ENCODE peak calls at places on chromosomes 16 and 17, in ten cellular contexts. Z is body of pancreas, A is HCT116, B is transverse colon, L is PC-3, W is lung, S is psoas muscle, P is MM.1S, C is neural progenitor cell, Y is lower lobe of right lung. E is an unnamed sample. For H3K36me3, the result is how much of the 10 kb centered on the place peaks cover.

GRCh38 chr16:67388591-67388990 is 4.7 kb downstream of the TPPP3 start:
- DNase-seq in Z (no peak), A (no peak), B (no peak), L (no peak), W (no peak), S (no peak), P (no peak), C (no peak), Y (no peak), E (no peak)

GRCh38 chr16:84618428-84619102 is 687 bp upstream of the COTL1 start:
- DNase-seq in Z (peak), A (peak), B (no peak), L (peak), W (no peak), S (no peak), P (no peak), C (peak), Y (no peak), E (peak)

GRCh38 chr16:67945392-67945933 is 1.5 kb upstream of the LCAT start:
- DNase-seq in Z (no peak), A (no peak), B (no peak), L (no peak), W (no peak), S (no peak), P (no peak), C (no peak), Y (no peak), E (no peak)

GRCh38 chr17:78268960-78269892 is 37.8 kb downstream of the TMEM235 start:
- DNase-seq in Z (no peak), A (no peak), B (no peak), L (no peak), W (no peak), S (no peak), P (no peak), C (peak), Y (no peak), E (peak)

GRCh38 chr16:84842516-84843148 is 22.8 kb downstream of the CRISPLD2 start:
- DNase-seq in Z (no peak), A (no peak), B (no peak), L (no peak), W (no peak), S (peak), P (no peak), C (no peak), Y (peak), E (no peak)

GRCh38 chr16:57113042-57113453 is 20.7 kb downstream of the CPNE2 start:
- DNase-seq in Z (no peak), A (no peak), B (no peak), L (no peak), W (no peak), S (no peak), P (no peak), C (no peak), Y (no peak), E (no peak)

GRCh38 chr16:11551842-11552241 is 34.9 kb downstream of the LITAF start:
- DNase-seq in Z (no peak), A (no peak), B (no peak), L (no peak), W (no peak), S (no peak), P (no peak), C (no peak), Y (no peak), E (no peak)

GRCh38 chr16:678858-679807 is 1.1 kb upstream of the STUB1 start:
- DNase-seq in Z (peak), A (no peak), B (peak), L (peak), W (peak), S (peak), P (no peak), C (peak), Y (peak), E (peak)

GRCh38 chr17:43453331-43453812 is 30.4 kb upstream of the DHX8 start:
- DNase-seq in Z (no peak), A (no peak), B (peak), L (no peak), W (no peak), S (no peak), P (no peak), C (peak), Y (peak), E (no peak)

GRCh38 chr16:27906883-27907282 is 156.6 kb downstream of the GSG1L start:
- DNase-seq in Z (no peak), A (no peak), B (no peak), L (no peak), W (no peak), S (no peak), P (no peak), C (no peak), Y (no peak), E (no peak)

GRCh38 chr17:21298983-21299519 is 14.5 kb downstream of the MAP2K3 start:
- DNase-seq in Z (no peak), A (no peak), B (no peak), L (no peak), W (no peak), S (no peak), P (no peak), C (no peak), Y (no peak), E (no peak)

GRCh38 chr16:17434006-17434405 is 36.8 kb downstream of the XYLT1 start:
- DNase-seq in Z (no peak), A (no peak), B (no peak), L (no peak), W (no peak), S (no peak), P (no peak), C (no peak), Y (no peak), E (no peak)

DNA sequence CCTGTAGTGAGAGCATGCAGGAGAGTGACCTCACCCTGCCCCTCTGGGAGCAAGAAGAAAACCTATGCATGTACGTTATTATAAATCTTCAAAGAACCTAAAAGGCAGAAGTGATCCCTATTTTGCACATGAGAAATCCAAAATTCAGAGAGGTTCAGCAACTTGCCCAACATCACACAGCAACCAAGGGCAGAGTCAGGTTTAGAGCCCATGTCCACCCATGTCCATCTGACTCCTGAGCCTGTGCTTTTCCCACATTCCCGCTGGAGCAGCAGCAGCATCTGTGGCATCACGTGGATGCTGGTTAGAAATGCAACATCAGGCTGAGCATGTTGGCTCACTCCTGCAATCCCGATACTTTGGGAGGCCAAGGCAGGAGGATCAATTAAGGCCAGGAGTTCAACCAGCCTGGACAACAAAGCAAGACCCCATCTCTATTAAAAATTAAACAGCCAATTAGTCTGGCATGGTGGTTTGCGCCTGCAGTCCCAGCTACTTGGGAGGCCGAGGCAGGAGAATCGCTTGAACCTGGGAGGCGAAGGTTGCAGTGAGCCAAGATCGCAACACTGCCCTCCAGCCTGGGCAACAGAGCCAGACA is 26.3 kb downstream of the METTL22 start:
- DNase-seq in Z (no peak), A (no peak), B (no peak), L (no peak), W (no peak), S (no peak), P (no peak), C (no peak), Y (no peak), E (no peak)
- H3K36me3 ChIP-seq in Z (under half), A (under half), B (under half), L (under half), W (under half), S (half or more), P (under half), C (under half), Y (half or more), E (under half)

GRCh38 chr17:51270675-51271074 is 10.3 kb downstream of the UTP18 start:
- DNase-seq in Z (no peak), A (no peak), B (no peak), L (no peak), W (no peak), S (no peak), P (no peak), C (no peak), Y (no peak), E (no peak)
- H3K36me3 ChIP-seq in Z (under half), A (half or more), B (under half), L (half or more), W (under half), S (half or more), P (under half), C (under half), Y (half or more), E (under half)

GRCh38 chr17:81083125-81083765 is 48.3 kb downstream of the BAIAP2 start:
- DNase-seq in Z (peak), A (no peak), B (no peak), L (no peak), W (peak), S (no peak), P (no peak), C (no peak), Y (peak), E (no peak)
- H3K36me3 ChIP-seq in Z (under half), A (under half), B (under half), L (under half), W (under half), S (under half), P (under half), C (under half), Y (under half), E (under half)

GRCh38 chr17:1786708-1787107 is 24.8 kb downstream of the SERPINF1 start:
- DNase-seq in Z (no peak), A (no peak), B (no peak), L (no peak), W (no peak), S (peak), P (no peak), C (no peak), Y (peak), E (no peak)

GRCh38 chr17:1783834-1784611 is 22.2 kb downstream of the SERPINF1 start:
- DNase-seq in Z (peak), A (peak), B (peak), L (peak), W (peak), S (peak), P (peak), C (peak), Y (peak), E (peak)

GRCh38 chr17:1785925-1786324 is 24.1 kb downstream of the SERPINF1 start:
- DNase-seq in Z (no peak), A (no peak), B (no peak), L (no peak), W (no peak), S (peak), P (no peak), C (no peak), Y (peak), E (peak)

GRCh38 chr17:1782171-1782567 is 20.3 kb downstream of the SERPINF1 start:
- DNase-seq in Z (no peak), A (no peak), B (no peak), L (no peak), W (no peak), S (peak), P (no peak), C (no peak), Y (peak), E (no peak)

DNA sequence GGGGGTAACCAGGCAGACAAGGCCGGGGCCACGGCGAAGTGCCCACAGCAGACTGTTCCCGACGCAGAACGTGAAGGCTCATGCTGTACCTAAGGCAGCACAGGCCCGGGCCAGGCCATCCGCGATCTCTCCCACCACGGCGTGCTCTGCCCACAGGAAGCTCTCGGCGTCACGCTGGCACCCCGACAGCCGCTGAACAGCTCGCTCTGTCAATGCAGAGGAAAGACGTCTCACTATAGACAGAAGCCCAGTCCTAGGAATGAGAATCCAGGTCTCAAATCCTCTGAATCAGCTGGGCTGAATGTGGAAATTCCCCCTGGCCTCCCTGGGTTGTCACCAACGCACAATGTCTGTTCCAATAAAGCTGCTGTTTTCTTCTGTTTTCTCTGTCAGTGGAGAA is 21.4 kb downstream of the SERPINF1 start:
- DNase-seq in Z (no peak), A (no peak), B (no peak), L (no peak), W (no peak), S (peak), P (no peak), C (no peak), Y (peak), E (peak)
- H3K36me3 ChIP-seq in Z (under half), A (under half), B (under half), L (under half), W (under half), S (under half), P (under half), C (under half), Y (under half), E (under half)

GRCh38 chr16:25035494-25036405 is 20.6 kb upstream of the ARHGAP17 start:
- DNase-seq in Z (no peak), A (no peak), B (no peak), L (peak), W (no peak), S (no peak), P (no peak), C (no peak), Y (no peak), E (no peak)
- H3K36me3 ChIP-seq in Z (under half), A (under half), B (under half), L (under half), W (under half), S (under half), P (under half), C (under half), Y (under half), E (under half)

GRCh38 chr17:50976951-50977472 is 110.9 kb upstream of the TOB1 start:
- DNase-seq in Z (no peak), A (no peak), B (no peak), L (no peak), W (no peak), S (no peak), P (no peak), C (no peak), Y (no peak), E (no peak)

GRCh38 chr17:50972579-50972978 is 106.4 kb upstream of the TOB1 start:
- DNase-seq in Z (no peak), A (no peak), B (no peak), L (no peak), W (no peak), S (no peak), P (no peak), C (no peak), Y (no peak), E (no peak)

GRCh38 chr17:50979524-50979927 is 113.4 kb upstream of the TOB1 start:
- DNase-seq in Z (no peak), A (no peak), B (no peak), L (no peak), W (no peak), S (no peak), P (no peak), C (no peak), Y (no peak), E (no peak)

GRCh38 chr17:50977487-50978159 is 111.5 kb upstream of the TOB1 start:
- DNase-seq in Z (no peak), A (no peak), B (no peak), L (no peak), W (no peak), S (no peak), P (no peak), C (no peak), Y (no peak), E (no peak)

GRCh38 chr17:50973557-50974494 is 107.7 kb upstream of the TOB1 start:
- DNase-seq in Z (no peak), A (no peak), B (no peak), L (no peak), W (no peak), S (no peak), P (no peak), C (no peak), Y (no peak), E (no peak)
- H3K36me3 ChIP-seq in Z (under half), A (under half), B (under half), L (under half), W (under half), S (half or more), P (under half), C (under half), Y (half or more), E (under half)

GRCh38 chr16:2770781-2771111 is 6.3 kb downstream of the ELOB start:
- DNase-seq in Z (no peak), A (no peak), B (no peak), L (no peak), W (no peak), S (no peak), P (no peak), C (no peak), Y (no peak), E (no peak)

GRCh38 chr16:2770057-2770780 is 6.9 kb downstream of the ELOB start:
- DNase-seq in Z (peak), A (no peak), B (no peak), L (no peak), W (no peak), S (peak), P (peak), C (no peak), Y (peak), E (peak)

GRCh38 chr16:2768403-2769089 is 8.5 kb downstream of the ELOB start:
- DNase-seq in Z (no peak), A (no peak), B (no peak), L (no peak), W (no peak), S (no peak), P (no peak), C (no peak), Y (peak), E (peak)

GRCh38 chr16:2769100-2769529 is 8.0 kb downstream of the ELOB start:
- DNase-seq in Z (no peak), A (no peak), B (no peak), L (no peak), W (no peak), S (peak), P (no peak), C (no peak), Y (peak), E (peak)

DNA sequence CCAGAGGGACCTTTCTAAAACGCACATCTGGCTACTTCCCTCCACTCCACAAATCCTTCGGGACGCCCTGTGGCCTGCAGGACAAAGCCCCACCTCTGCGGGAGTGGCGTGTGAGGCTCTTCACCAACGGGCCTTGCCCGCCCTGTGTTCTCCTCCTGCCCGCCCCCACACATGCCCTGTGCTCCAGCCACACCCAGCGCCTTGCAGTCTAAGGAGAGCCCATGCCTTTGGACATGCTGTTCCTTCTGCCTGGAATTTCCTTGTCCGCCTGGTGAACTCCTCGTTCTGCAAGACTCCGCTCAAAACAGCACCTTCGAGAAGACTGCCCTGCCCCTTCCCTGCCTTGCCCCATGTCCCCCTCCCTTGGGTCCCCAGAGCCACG is 7.4 kb downstream of the ELOB start:
- DNase-seq in Z (no peak), A (no peak), B (peak), L (no peak), W (peak), S (peak), P (no peak), C (no peak), Y (peak), E (peak)
- H3K36me3 ChIP-seq in Z (under half), A (under half), B (under half), L (half or more), W (half or more), S (half or more), P (under half), C (under half), Y (half or more), E (under half)

GRCh38 chr17:68431045-68431608 is 26.2 kb downstream of the WIPI1 start:
- DNase-seq in Z (no peak), A (no peak), B (no peak), L (no peak), W (no peak), S (no peak), P (no peak), C (no peak), Y (no peak), E (no peak)
- H3K36me3 ChIP-seq in Z (half or more), A (under half), B (under half), L (under half), W (half or more), S (half or more), P (under half), C (under half), Y (half or more), E (under half)

E was measured in aorta.